ENCODE peak calls at places on chromosomes 7 and 10, in six cellular contexts. M is cardiac fibroblast, P is brain microvascular endothelial cell, L is fibroblast of the aortic adventitia, T is RWPE1, A is HCT116. B is an unnamed sample.

GRCh38 chr10:93065675-93066543 is 5.3 kb downstream of the CYP26C1 start:
- DNase-seq in M (no peak), P (no peak), L (no peak), T (no peak), A (no peak), B (no peak)

GRCh38 chr7:47950714-47951113 is 2.4 kb upstream of the PKD1L1 start:
- DNase-seq in M (peak; percentile 51), P (no peak), L (no peak), T (peak; percentile 48), A (no peak), B (no peak)

GRCh38 chr7:130921391-130922180 is 187.6 kb upstream of the KLF14 start:
- DNase-seq in M (peak; percentile 93), P (peak; percentile 84), L (peak; percentile 98), T (no peak), A (no peak), B (peak; percentile 95)

GRCh38 chr10:85791846-85792532 is 574.6 kb downstream of the GRID1 start:
- DNase-seq in M (peak; percentile 8), P (peak; percentile 17), L (no peak), T (no peak), A (no peak), B (peak; percentile 1)

GRCh38 chr10:77087406-77087805 is 550.2 kb downstream of the KCNMA1 start:
- DNase-seq in M (no peak), P (peak; percentile 43), L (no peak), T (no peak), A (no peak), B (peak; percentile 8)

GRCh38 chr10:74081192-74081803 is 69.3 kb downstream of the AP3M1 start:
- DNase-seq in M (peak; percentile 74), P (peak; percentile 49), L (peak; percentile 77), T (peak; percentile 84), A (peak; percentile 43), B (peak; percentile 65)

GRCh38 chr10:76576276-76576962 is 1061.2 kb downstream of the KCNMA1 start:
- DNase-seq in M (peak; percentile 51), P (peak; percentile 60), L (peak; percentile 51), T (no peak), A (no peak), B (peak; percentile 64)

GRCh38 chr7:89017676-89018075 is 222.1 kb upstream of the TEX47 start:
- DNase-seq in M (no peak), P (no peak), L (no peak), T (no peak), A (no peak), B (no peak)

GRCh38 chr10:64036996-64037666 is 515.9 kb downstream of the REEP3 start:
- DNase-seq in M (no peak), P (no peak), L (no peak), T (no peak), A (no peak), B (no peak)

GRCh38 chr10:97882142-97883091 is 32.8 kb downstream of the GOLGA7B start:
- DNase-seq in M (peak; percentile 65), P (peak; percentile 83), L (peak; percentile 43), T (peak; percentile 97), A (peak; percentile 90), B (peak; percentile 89)

GRCh38 chr7:151008511-151009323 is 15.6 kb downstream of the ATG9B start:
- DNase-seq in M (peak; percentile 68), P (no peak), L (peak; percentile 31), T (peak; percentile 50), A (peak; percentile 87), B (no peak)

GRCh38 chr7:1100386-1100785 is 12.5 kb downstream of the GPER1 start:
- DNase-seq in M (no peak), P (no peak), L (no peak), T (no peak), A (no peak), B (no peak)

GRCh38 chr10:119780879-119781480 is 55.1 kb downstream of the INPP5F start:
- DNase-seq in M (no peak), P (no peak), L (no peak), T (no peak), A (no peak), B (no peak)

GRCh38 chr7:159136013-159136412 is 8.7 kb downstream of the VIPR2 start:
- DNase-seq in M (no peak), P (no peak), L (no peak), T (no peak), A (no peak), B (no peak)

GRCh38 chr7:7861211-7861633 is 107.4 kb upstream of the GLCCI1 start:
- DNase-seq in M (peak; percentile 26), P (peak; percentile 51), L (peak; percentile 60), T (peak; percentile 84), A (peak; percentile 7), B (peak; percentile 83)

GRCh38 chr7:36262286-36262685 is 109.2 kb downstream of the EEPD1 start:
- DNase-seq in M (peak; percentile 24), P (no peak), L (no peak), T (no peak), A (no peak), B (no peak)

GRCh38 chr7:4733936-4734528 is 41.4 kb upstream of the AP5Z1 start:
- DNase-seq in M (no peak), P (no peak), L (no peak), T (no peak), A (no peak), B (peak; percentile 45)

GRCh38 chr7:6015917-6016652 is 7.0 kb downstream of the AIMP2 start:
- DNase-seq in M (peak; percentile 96), P (peak; percentile 71), L (peak; percentile 100), T (peak; percentile 20), A (no peak), B (peak; percentile 95)

GRCh38 chr10:95480102-95480900 is 80.9 kb downstream of the SORBS1 start:
- DNase-seq in M (peak; percentile 82), P (no peak), L (peak; percentile 19), T (no peak), A (no peak), B (no peak)

GRCh38 chr7:135578569-135578968 is 20.9 kb downstream of the NUP205 start:
- DNase-seq in M (no peak), P (no peak), L (no peak), T (no peak), A (no peak), B (no peak)

GRCh38 chr7:98565114-98565513 is 52.0 kb upstream of the NPTX2 start:
- DNase-seq in M (no peak), P (no peak), L (no peak), T (no peak), A (no peak), B (no peak)

GRCh38 chr7:98559219-98559618 is 57.9 kb upstream of the NPTX2 start:
- DNase-seq in M (no peak), P (no peak), L (no peak), T (no peak), A (no peak), B (no peak)

GRCh38 chr7:98563183-98563495 is 53.9 kb upstream of the NPTX2 start:
- DNase-seq in M (no peak), P (no peak), L (no peak), T (no peak), A (no peak), B (no peak)

GRCh38 chr7:98559958-98560357 is 57.1 kb upstream of the NPTX2 start:
- DNase-seq in M (no peak), P (no peak), L (no peak), T (peak; percentile 66), A (no peak), B (no peak)

GRCh38 chr7:98562336-98563182 is 54.5 kb upstream of the NPTX2 start:
- DNase-seq in M (no peak), P (no peak), L (no peak), T (no peak), A (no peak), B (no peak)
- TF ChIP-seq CTCF in M (no peak), P (no peak), L (no peak), T (no peak), A (no peak), B (no peak)

DNA sequence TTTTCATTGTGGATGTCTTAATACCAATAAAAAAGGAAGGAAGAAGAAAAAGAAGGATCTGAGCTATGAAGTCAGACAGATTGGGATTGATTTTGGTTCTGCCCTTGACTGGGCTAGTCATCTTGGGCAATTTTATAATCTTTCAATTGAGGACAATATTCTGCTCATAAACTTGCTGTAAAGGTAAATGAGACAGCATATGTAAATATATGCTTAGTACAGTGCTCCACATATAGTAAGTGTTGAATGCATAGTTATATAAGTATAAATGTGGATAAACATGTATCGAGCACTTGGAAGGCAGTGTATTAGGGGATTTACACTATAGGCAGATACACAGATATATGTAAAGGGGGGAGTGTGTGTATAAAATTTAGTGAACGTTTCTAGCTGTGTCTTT is 85.1 kb downstream of the ST7 start:
- DNase-seq in M (no peak), P (no peak), L (no peak), T (no peak), A (no peak), B (no peak)
- TF ChIP-seq CTCF in M (no peak), P (no peak), L (no peak), T (no peak), A (no peak), B (no peak)

GRCh38 chr10:112689327-112689726 is 242.3 kb downstream of the VTI1A start:
- DNase-seq in M (peak; percentile 36), P (no peak), L (peak; percentile 50), T (peak; percentile 16), A (peak; percentile 10), B (no peak)
- TF ChIP-seq CTCF in M (peak; percentile 41), P (peak; percentile 70), L (peak; percentile 56), T (no peak), A (peak; percentile 70), B (peak; percentile 51)

GRCh38 chr10:52820316-52820715 is 47.7 kb upstream of the MBL2 start:
- DNase-seq in M (no peak), P (no peak), L (no peak), T (no peak), A (no peak), B (no peak)

GRCh38 chr10:52814506-52814905 is 41.9 kb upstream of the MBL2 start:
- DNase-seq in M (no peak), P (no peak), L (no peak), T (no peak), A (no peak), B (no peak)

GRCh38 chr10:52818019-52818418 is 45.4 kb upstream of the MBL2 start:
- DNase-seq in M (peak; percentile 50), P (peak; percentile 53), L (peak; percentile 14), T (peak; percentile 44), A (peak; percentile 41), B (peak; percentile 50)
- TF ChIP-seq CTCF in M (peak; percentile 56), P (peak; percentile 74), L (peak; percentile 41), T (peak; percentile 71), A (peak; percentile 57), B (peak; percentile 65)

GRCh38 chr10:88565072-88565471 is 18.0 kb downstream of the RNLS start:
- DNase-seq in M (peak; percentile 76), P (no peak), L (peak; percentile 76), T (peak; percentile 51), A (peak; percentile 12), B (peak; percentile 56)
- TF ChIP-seq CTCF in M (peak; percentile 44), P (no peak), L (peak; percentile 50), T (peak; percentile 60), A (peak; percentile 29), B (peak; percentile 36)